ENCODE peak calls at places on chromosomes 12 and 14, in four cellular contexts. F is mucosa of gallbladder, X is HCT116, C is fibroblast of pulmonary artery. B is an unnamed sample.

GRCh38 chr12:47729233-47729632 is 3.9 kb upstream of the ENDOU start:
- DNase-seq in F (no peak), C (no peak), X (no peak), B (peak)

GRCh38 chr12:129089576-129089975 is 236.3 kb downstream of the GLT1D1 start:
- DNase-seq in F (no peak), X (no peak), C (no peak), B (no peak)

GRCh38 chr12:103331643-103332042 is 164.1 kb downstream of the C12orf42 start:
- DNase-seq in F (no peak), X (no peak), C (no peak), B (peak)

GRCh38 chr12:93139028-93139665 is 210.1 kb upstream of the EEA1 start:
- DNase-seq in X (no peak), F (no peak), C (no peak), B (peak)

GRCh38 chr12:108801736-108802665 is 55.4 kb downstream of the SSH1 start:
- DNase-seq in F (no peak), C (peak), X (no peak), B (no peak)

GRCh38 chr12:1595026-1595561 is 713 bp upstream of the FBXL14 start:
- DNase-seq in C (no peak), F (peak), X (no peak), B (peak)

GRCh38 chr12:93325855-93326254 is 51.9 kb upstream of the NUDT4 start:
- DNase-seq in F (no peak), X (no peak), C (peak), B (peak)

GRCh38 chr12:29187756-29188155 is 38.7 kb downstream of the FAR2 start:
- DNase-seq in F (no peak), X (no peak), C (peak), B (no peak)

GRCh38 chr14:54627718-54628345 is 60.9 kb downstream of the SAMD4A start:
- DNase-seq in F (peak), C (peak), X (no peak), B (no peak)

GRCh38 chr14:50025776-50026175 is 90.6 kb downstream of the VCPKMT start:
- DNase-seq in C (no peak), F (no peak), X (no peak), B (peak)

GRCh38 chr14:31307198-31307597 is 99.6 kb upstream of the HECTD1 start:
- DNase-seq in F (no peak), C (no peak), X (no peak), B (no peak)

GRCh38 chr14:61153436-61153835 is 127.7 kb downstream of the TMEM30B start:
- DNase-seq in F (no peak), X (no peak), C (peak), B (no peak)

GRCh38 chr12:95740751-95741150 is 49.8 kb downstream of the NTN4 start:
- DNase-seq in C (no peak), X (no peak), F (no peak), B (no peak)

GRCh38 chr14:24280797-24281460 is 9.5 kb upstream of the RABGGTA start:
- DNase-seq in F (no peak), X (no peak), C (peak), B (no peak)

GRCh38 chr14:61512026-61512425 is 183.3 kb upstream of the HIF1A start:
- DNase-seq in F (no peak), C (peak), X (no peak), B (peak)

GRCh38 chr12:124361074-124361965 is 66.4 kb downstream of the RFLNA start:
- DNase-seq in F (no peak), X (no peak), C (no peak), B (no peak)

GRCh38 chr14:52926994-52927393 is 23.9 kb downstream of the FERMT2 start:
- DNase-seq in F (no peak), X (no peak), C (peak), B (peak)

GRCh38 chr14:87566986-87567385 is 426.0 kb downstream of the GALC start:
- DNase-seq in F (no peak), X (no peak), C (no peak), B (no peak)

GRCh38 chr12:126390969-126391566 is 1325.8 kb downstream of the AACS start:
- DNase-seq in C (peak), F (no peak), X (no peak), B (no peak)